ENCODE peak calls at places on chromosomes 4 and X, in seven cellular contexts. One of them, this sample, is unnamed.

GRCh38 chr4:176425035-176425434 is 105.3 kb downstream of the SPCS3 start:
- DNase-seq in NCI-H510A: no peak
- DNase-seq in right lobe of liver: no peak
- DNase-seq in AML-193: no peak
- DNase-seq in NCI-H2081: no peak
- DNase-seq in fibroblast of pulmonary artery: peak
- DNase-seq in NAMALWA: no peak
- DNase-seq in this sample: no peak

GRCh38 chrX:42089014-42089413 is 165.7 kb upstream of the CASK start:
- DNase-seq in NCI-H510A: no peak
- DNase-seq in fibroblast of pulmonary artery: no peak
- DNase-seq in NAMALWA: no peak
- DNase-seq in AML-193: no peak
- DNase-seq in NCI-H2081: no peak
- DNase-seq in right lobe of liver: no peak
- DNase-seq in this sample: no peak

GRCh38 chr4:67616478-67616877 is 58.0 kb downstream of the STAP1 start:
- DNase-seq in NCI-H2081: no peak
- DNase-seq in AML-193: no peak
- DNase-seq in fibroblast of pulmonary artery: no peak
- DNase-seq in right lobe of liver: no peak
- DNase-seq in NAMALWA: no peak
- DNase-seq in NCI-H510A: no peak
- DNase-seq in this sample: no peak

GRCh38 chrX:47217121-47217851 is 1.2 kb upstream of the CDK16 start:
- DNase-seq in right lobe of liver: no peak
- DNase-seq in NCI-H510A: no peak
- DNase-seq in NCI-H2081: peak
- DNase-seq in fibroblast of pulmonary artery: peak
- DNase-seq in NAMALWA: peak
- DNase-seq in AML-193: no peak
- DNase-seq in this sample: no peak

GRCh38 chrX:66402165-66402564 is 236.7 kb downstream of the EDA2R start:
- DNase-seq in NAMALWA: no peak
- DNase-seq in NCI-H2081: no peak
- DNase-seq in right lobe of liver: no peak
- DNase-seq in NCI-H510A: no peak
- DNase-seq in fibroblast of pulmonary artery: no peak
- DNase-seq in AML-193: no peak
- DNase-seq in this sample: no peak

GRCh38 chrX:10483191-10483808 is 137.1 kb downstream of the MID1 start:
- DNase-seq in fibroblast of pulmonary artery: peak
- DNase-seq in NCI-H2081: no peak
- DNase-seq in right lobe of liver: no peak
- DNase-seq in NAMALWA: no peak
- DNase-seq in AML-193: no peak
- DNase-seq in NCI-H510A: no peak
- DNase-seq in this sample: no peak

GRCh38 chr4:8079031-8079885 is 79.4 kb downstream of the ABLIM2 start:
- DNase-seq in NCI-H510A: no peak
- DNase-seq in NAMALWA: no peak
- DNase-seq in right lobe of liver: no peak
- DNase-seq in fibroblast of pulmonary artery: peak
- DNase-seq in NCI-H2081: no peak
- DNase-seq in AML-193: peak
- DNase-seq in this sample: no peak

GRCh38 chr4:82124365-82124764 is 249.4 kb downstream of the HNRNPD start:
- DNase-seq in NCI-H510A: no peak
- DNase-seq in NAMALWA: no peak
- DNase-seq in NCI-H2081: no peak
- DNase-seq in right lobe of liver: no peak
- DNase-seq in fibroblast of pulmonary artery: no peak
- DNase-seq in AML-193: no peak
- DNase-seq in this sample: no peak

GRCh38 chr4:22539251-22539650 is 23.4 kb upstream of the ADGRA3 start:
- DNase-seq in NCI-H2081: no peak
- DNase-seq in fibroblast of pulmonary artery: no peak
- DNase-seq in right lobe of liver: no peak
- DNase-seq in NAMALWA: no peak
- DNase-seq in AML-193: no peak
- DNase-seq in NCI-H510A: no peak
- DNase-seq in this sample: no peak